ENCODE peak calls at places on chromosomes 7 and 10, in nine cellular contexts. D is T-helper 9 cell; J is activated T-cell treated with anti-CD3 and anti-CD28 coated beads, Interleukin-2, amount 50 U/mL, for 1 hour; U is GM06990; T is HCT116; F is MV-4-11; Q is activated CD4-positive, alpha-beta memory T cell treated with anti-CD3 and anti-CD28 coated beads for 36 hours; H is heart right ventricle; V is occipital lobe. Z is an unnamed sample.
A peak's percentile ranks its signal among the peaks of the same experiment; 100 is the strongest.

GRCh38 chr10:4656576-4657194 is 169.3 kb upstream of the AKR1E2 start:
- DNase-seq in D (peak; percentile 29), J (peak; percentile 42), U (no peak), T (peak; percentile 58), F (peak; percentile 38), Q (peak; percentile 63), H (peak; percentile 33), V (no peak), Z (peak; percentile 74)

GRCh38 chr7:74542558-74543117 is 88.9 kb downstream of the GTF2IRD1 start:
- DNase-seq in D (no peak), J (no peak), U (no peak), T (no peak), F (no peak), Q (no peak), H (peak; percentile 70), V (no peak), Z (no peak)

GRCh38 chr10:12793106-12793505 is 208.4 kb downstream of the CCDC3 start:
- DNase-seq in D (no peak), J (no peak), U (no peak), T (no peak), F (no peak), Q (no peak), H (no peak), V (no peak), Z (no peak)

GRCh38 chr10:12419279-12419847 is 70.0 kb downstream of the CAMK1D start:
- DNase-seq in D (peak; percentile 26), J (peak; percentile 49), U (no peak), T (peak; percentile 79), F (no peak), Q (peak; percentile 89), H (no peak), V (no peak), Z (no peak)

GRCh38 chr7:106239406-106239805 is 45.4 kb downstream of the NAMPT start:
- DNase-seq in D (no peak), J (no peak), U (no peak), T (no peak), F (no peak), Q (no peak), H (no peak), V (no peak), Z (no peak)

GRCh38 chr7:124557587-124557986 is 208.0 kb downstream of the GPR37 start:
- DNase-seq in D (no peak), J (no peak), U (no peak), T (no peak), F (no peak), Q (no peak), H (no peak), V (no peak), Z (no peak)

GRCh38 chr10:60808031-60808430 is 29.8 kb downstream of the CDK1 start:
- DNase-seq in D (no peak), J (no peak), U (no peak), T (no peak), F (no peak), Q (no peak), H (no peak), V (no peak), Z (no peak)

GRCh38 chr10:48517482-48517881 is 87.4 kb downstream of the ARHGAP22 start:
- DNase-seq in D (no peak), J (no peak), U (no peak), T (no peak), F (peak; percentile 22), Q (no peak), H (no peak), V (no peak), Z (no peak)

GRCh38 chr10:62594093-62594520 is 210.4 kb upstream of the ADO start:
- DNase-seq in D (peak; percentile 23), J (peak; percentile 59), U (no peak), T (peak; percentile 53), F (peak; percentile 56), Q (peak; percentile 64), H (peak; percentile 65), V (peak; percentile 38), Z (peak; percentile 78)

GRCh38 chr7:50315739-50316671 is 11.5 kb downstream of the IKZF1 start:
- DNase-seq in D (no peak), J (no peak), U (no peak), T (no peak), F (peak; percentile 27), Q (peak; percentile 53), H (no peak), V (no peak), Z (no peak)

GRCh38 chr7:80307251-80307856 is 172.7 kb downstream of the GNAI1 start:
- DNase-seq in D (no peak), J (no peak), U (no peak), T (no peak), F (no peak), Q (no peak), H (no peak), V (no peak), Z (no peak)

GRCh38 chr10:124369986-124370385 is 48.7 kb downstream of the OAT start:
- DNase-seq in D (no peak), J (no peak), U (no peak), T (no peak), F (peak; percentile 12), Q (no peak), H (no peak), V (no peak), Z (no peak)

GRCh38 chr10:116098411-116099019 is 174.5 kb downstream of the GFRA1 start:
- DNase-seq in D (no peak), J (no peak), U (no peak), T (no peak), F (no peak), Q (no peak), H (no peak), V (no peak), Z (no peak)

GRCh38 chr7:105224884-105225651 is 163.7 kb downstream of the SRPK2 start:
- DNase-seq in D (no peak), J (no peak), U (peak; percentile 23), T (peak; percentile 70), F (peak; percentile 86), Q (no peak), H (no peak), V (no peak), Z (no peak)

GRCh38 chr7:44808914-44809393 is 12.5 kb downstream of the PPIA start:
- DNase-seq in D (no peak), J (no peak), U (no peak), T (no peak), F (no peak), Q (no peak), H (no peak), V (no peak), Z (no peak)

GRCh38 chr10:71807557-71808510 is 34.5 kb upstream of the VSIR start:
- DNase-seq in D (no peak), J (no peak), U (no peak), T (no peak), F (no peak), Q (no peak), H (no peak), V (no peak), Z (no peak)

GRCh38 chr10:103897241-103897774 is 20.7 kb downstream of the STN1 start:
- DNase-seq in D (no peak), J (no peak), U (no peak), T (no peak), F (no peak), Q (no peak), H (no peak), V (no peak), Z (no peak)

GRCh38 chr7:28263622-28264266 is 83.1 kb upstream of the JAZF1 start:
- DNase-seq in D (no peak), J (no peak), U (no peak), T (no peak), F (no peak), Q (no peak), H (no peak), V (no peak), Z (no peak)